ENCODE peak calls at places on chromosomes 1 and 21, in seven cellular contexts. H is stromal cell of bone marrow; Q is EL; S is stimulated activated CD4-positive, alpha-beta T cell treated with anti-CD3 and anti-CD28 coated beads, Interleukin-1b, Interleukin-23, amount 100 ng/mL, for 24 hours; J is T47D; P is nucleus accumbens; R is Kasumi-1. Y is an unnamed sample.

GRCh38 chr1:198880818-198881597 is 242.2 kb downstream of the PTPRC start:
- DNase-seq in Q (peak; percentile 93), R (peak; percentile 81), S (no peak), H (peak; percentile 91), J (peak; percentile 21), P (no peak), Y (no peak)

GRCh38 chr1:54850082-54850730 is 36.8 kb downstream of the DHCR24 start:
- DNase-seq in R (no peak), P (no peak), Q (peak; percentile 54), H (peak; percentile 43), S (no peak), J (no peak), Y (no peak)

GRCh38 chr1:183554577-183554976 is 35.7 kb downstream of the NCF2 start:
- DNase-seq in Q (no peak), S (no peak), H (no peak), J (no peak), R (peak; percentile 30), P (no peak), Y (no peak)

GRCh38 chr1:230459463-230459862 is 33.3 kb upstream of the PGBD5 start:
- DNase-seq in J (no peak), R (no peak), P (no peak), Q (peak; percentile 45), S (no peak), H (peak; percentile 64), Y (no peak)

GRCh38 chr1:205907794-205908193 is 35.5 kb downstream of the SLC26A9 start:
- DNase-seq in P (no peak), S (no peak), H (no peak), Q (peak; percentile 66), J (peak; percentile 72), R (no peak), Y (no peak)

GRCh38 chr1:23908453-23909341 is 4.5 kb downstream of the CNR2 start:
- DNase-seq in J (no peak), Q (no peak), H (no peak), R (peak; percentile 70), S (no peak), P (no peak), Y (no peak)

GRCh38 chr1:192382758-192383157 is 66.0 kb downstream of the RGS21 start:
- DNase-seq in J (no peak), P (no peak), R (no peak), H (no peak), S (no peak), Q (no peak), Y (no peak)

GRCh38 chr1:36322786-36323635 is 434 bp downstream of the EVA1B start:
- DNase-seq in R (peak; percentile 44), H (no peak), Q (peak; percentile 79), S (no peak), J (no peak), P (no peak), Y (no peak)

GRCh38 chr1:52601519-52601918 is 652 bp upstream of the GPX7 start:
- DNase-seq in R (no peak), H (no peak), Q (no peak), S (no peak), J (no peak), P (no peak), Y (no peak)

GRCh38 chr1:47984175-47984789 is 12.9 kb downstream of the TRABD2B start:
- DNase-seq in Q (no peak), P (no peak), R (no peak), S (no peak), H (no peak), J (no peak), Y (no peak)

GRCh38 chr1:59173721-59174120 is 123.2 kb upstream of the FGGY start:
- DNase-seq in J (no peak), S (no peak), R (no peak), H (peak; percentile 39), P (no peak), Q (peak; percentile 88), Y (no peak)

GRCh38 chr1:161066694-161067093 is 3.0 kb downstream of the ARHGAP30 start:
- DNase-seq in H (no peak), Q (no peak), S (no peak), P (no peak), R (no peak), J (no peak), Y (no peak)

GRCh38 chr1:27951396-27951795 is 8.4 kb upstream of the XKR8 start:
- DNase-seq in S (no peak), R (no peak), J (no peak), P (no peak), Q (no peak), H (no peak), Y (no peak)

GRCh38 chr1:111272081-111272480 is 18.6 kb upstream of the CHIA start:
- DNase-seq in H (no peak), Q (no peak), J (no peak), S (no peak), R (no peak), P (no peak), Y (no peak)

GRCh38 chr1:72288886-72289285 is 6.5 kb upstream of the NEGR1 start:
- DNase-seq in S (no peak), Q (no peak), P (no peak), J (no peak), R (peak; percentile 20), H (no peak), Y (no peak)

GRCh38 chr1:185536165-185536920 is 197.8 kb upstream of the HMCN1 start:
- DNase-seq in Q (no peak), R (no peak), P (no peak), S (no peak), J (no peak), H (no peak), Y (no peak)

GRCh38 chr1:89609781-89610456 is 23.0 kb upstream of the LRRC8C start:
- DNase-seq in S (no peak), R (no peak), Q (no peak), H (no peak), P (no peak), J (no peak), Y (no peak)

GRCh38 chr1:30550365-30551220 is 172.8 kb downstream of the MATN1 start:
- DNase-seq in Q (no peak), R (no peak), J (no peak), H (no peak), P (no peak), S (no peak), Y (no peak)

GRCh38 chr1:46742069-46742468 is 23.2 kb upstream of the EFCAB14 start:
- DNase-seq in Q (no peak), J (no peak), H (no peak), P (no peak), S (no peak), R (no peak), Y (no peak)

GRCh38 chr1:43978551-43979260 is at the start of gene B4GALT2:
- DNase-seq in H (no peak), R (peak; percentile 25), Q (peak; percentile 57), J (peak; percentile 47), P (peak; percentile 9), S (no peak), Y (peak; percentile 97)

GRCh38 chr1:24955161-24955560 is 25.1 kb upstream of the RUNX3 start:
- DNase-seq in P (no peak), S (peak; percentile 34), R (peak; percentile 75), J (no peak), Q (peak; percentile 94), H (no peak), Y (no peak)

GRCh38 chr21:36288651-36289243 is 31.2 kb upstream of the MORC3 start:
- DNase-seq in H (no peak), Q (peak; percentile 5), S (no peak), R (no peak), P (no peak), J (no peak), Y (no peak)

GRCh38 chr1:101006553-101006952 is 19.0 kb downstream of the DPH5 start:
- DNase-seq in H (no peak), P (no peak), S (no peak), R (no peak), J (no peak), Q (no peak), Y (no peak)

Y was measured in D721Med.